ENCODE peak calls at places on chromosomes 11 and 22, in four cellular contexts. One of them, this sample, is unnamed.

GRCh38 chr11:45025716-45026492 is 75.2 kb upstream of the TP53I11 start:
- DNase-seq in progenitor cell of endocrine pancreas: no peak
- DNase-seq in A549: no peak
- DNase-seq in body of pancreas: no peak
- DNase-seq in this sample: no peak

GRCh38 chr11:69035150-69035958 is 13.4 kb upstream of the TPCN2 start:
- DNase-seq in progenitor cell of endocrine pancreas: no peak
- DNase-seq in A549: no peak
- DNase-seq in body of pancreas: no peak
- DNase-seq in this sample: no peak

GRCh38 chr11:108915666-108916065 is 250.8 kb downstream of the DDX10 start:
- DNase-seq in A549: no peak
- DNase-seq in body of pancreas: no peak
- DNase-seq in progenitor cell of endocrine pancreas: no peak
- DNase-seq in this sample: no peak

GRCh38 chr11:8608646-8609045 is 14.6 kb upstream of the STK33 start:
- DNase-seq in A549: no peak
- DNase-seq in body of pancreas: no peak
- DNase-seq in progenitor cell of endocrine pancreas: no peak
- DNase-seq in this sample: no peak

GRCh38 chr11:16098827-16099226 is 257.5 kb downstream of the SOX6 start:
- DNase-seq in body of pancreas: no peak
- DNase-seq in progenitor cell of endocrine pancreas: no peak
- DNase-seq in A549: no peak
- DNase-seq in this sample: no peak

GRCh38 chr11:94785509-94785908 is 17.4 kb downstream of the AMOTL1 start:
- DNase-seq in A549: no peak
- DNase-seq in body of pancreas: no peak
- DNase-seq in progenitor cell of endocrine pancreas: no peak
- DNase-seq in this sample: no peak

GRCh38 chr11:112689851-112690250 is 271.4 kb upstream of the NCAM1 start:
- DNase-seq in body of pancreas: no peak
- DNase-seq in A549: no peak
- DNase-seq in progenitor cell of endocrine pancreas: no peak
- DNase-seq in this sample: no peak

GRCh38 chr11:45844822-45845573 is 2.3 kb upstream of the CRY2 start:
- DNase-seq in A549: no peak
- DNase-seq in progenitor cell of endocrine pancreas: no peak
- DNase-seq in body of pancreas: no peak
- DNase-seq in this sample: no peak

GRCh38 chr22:27435839-27436581 is 365.5 kb downstream of the MN1 start:
- DNase-seq in progenitor cell of endocrine pancreas: no peak
- DNase-seq in body of pancreas: no peak
- DNase-seq in A549: no peak
- DNase-seq in this sample: no peak

GRCh38 chr11:63919267-63920125 is 2.5 kb upstream of the RCOR2 start:
- DNase-seq in A549: no peak
- DNase-seq in progenitor cell of endocrine pancreas: no peak
- DNase-seq in body of pancreas: no peak
- DNase-seq in this sample: no peak

GRCh38 chr11:67374571-67375276 is 1.3 kb upstream of the CLCF1 start:
- DNase-seq in A549: peak; percentile 92
- DNase-seq in body of pancreas: no peak
- DNase-seq in progenitor cell of endocrine pancreas: no peak
- DNase-seq in this sample: no peak

GRCh38 chr11:19164230-19164855 is 37.4 kb downstream of the CSRP3 start:
- DNase-seq in progenitor cell of endocrine pancreas: no peak
- DNase-seq in body of pancreas: no peak
- DNase-seq in A549: no peak
- DNase-seq in this sample: no peak

GRCh38 chr11:78150346-78150745 is 10.9 kb upstream of the ALG8 start:
- DNase-seq in body of pancreas: no peak
- DNase-seq in A549: no peak
- DNase-seq in progenitor cell of endocrine pancreas: no peak
- DNase-seq in this sample: no peak

GRCh38 chr11:124075841-124076571 is 34.9 kb upstream of the OR10G7 start:
- DNase-seq in A549: peak; percentile 3
- DNase-seq in progenitor cell of endocrine pancreas: no peak
- DNase-seq in body of pancreas: no peak
- DNase-seq in this sample: no peak

GRCh38 chr11:35619030-35619753 is 932 bp downstream of the FJX1 start:
- DNase-seq in progenitor cell of endocrine pancreas: peak; percentile 43
- DNase-seq in A549: peak; percentile 77
- DNase-seq in body of pancreas: peak; percentile 42
- DNase-seq in this sample: peak; percentile 76

GRCh38 chr11:94020777-94021615 is at the start of gene HEPHL1:
- DNase-seq in body of pancreas: no peak
- DNase-seq in progenitor cell of endocrine pancreas: no peak
- DNase-seq in A549: no peak
- DNase-seq in this sample: no peak

GRCh38 chr11:97454988-97455387 is 1065.2 kb downstream of the JRKL start:
- DNase-seq in A549: no peak
- DNase-seq in body of pancreas: no peak
- DNase-seq in progenitor cell of endocrine pancreas: no peak
- DNase-seq in this sample: no peak

GRCh38 chr11:15248749-15249148 is 134.0 kb downstream of the INSC start:
- DNase-seq in progenitor cell of endocrine pancreas: no peak
- DNase-seq in A549: no peak
- DNase-seq in body of pancreas: no peak
- DNase-seq in this sample: no peak

GRCh38 chr11:131095501-131096185 is 179.4 kb upstream of the SNX19 start:
- DNase-seq in progenitor cell of endocrine pancreas: no peak
- DNase-seq in body of pancreas: no peak
- DNase-seq in A549: no peak
- DNase-seq in this sample: no peak

GRCh38 chr11:123690490-123690889 is 36.1 kb upstream of the SCN3B start:
- DNase-seq in progenitor cell of endocrine pancreas: no peak
- DNase-seq in A549: peak; percentile 13
- DNase-seq in body of pancreas: no peak
- DNase-seq in this sample: no peak

GRCh38 chr11:18168372-18168771 is 4.3 kb upstream of the MRGPRX4 start:
- DNase-seq in body of pancreas: no peak
- DNase-seq in A549: no peak
- DNase-seq in progenitor cell of endocrine pancreas: no peak
- DNase-seq in this sample: no peak

GRCh38 chr22:38733329-38734202 is 22.2 kb downstream of the SUN2 start:
- DNase-seq in A549: peak; percentile 29
- DNase-seq in progenitor cell of endocrine pancreas: peak; percentile 37
- DNase-seq in body of pancreas: peak; percentile 71
- DNase-seq in this sample: no peak

GRCh38 chr11:14242198-14242597 is 116.8 kb downstream of the RRAS2 start:
- DNase-seq in progenitor cell of endocrine pancreas: no peak
- DNase-seq in body of pancreas: no peak
- DNase-seq in A549: no peak
- DNase-seq in this sample: no peak

GRCh38 chr22:46774456-46775363 is 12.3 kb downstream of the TBC1D22A start:
- DNase-seq in progenitor cell of endocrine pancreas: no peak
- DNase-seq in A549: no peak
- DNase-seq in body of pancreas: no peak
- DNase-seq in this sample: no peak

GRCh38 chr11:119928047-119928446 is 199.0 kb upstream of the NECTIN1 start:
- DNase-seq in progenitor cell of endocrine pancreas: no peak
- DNase-seq in body of pancreas: no peak
- DNase-seq in A549: no peak
- DNase-seq in this sample: no peak

GRCh38 chr11:33869511-33870422 is 22.1 kb downstream of the LMO2 start:
- DNase-seq in A549: peak; percentile 14
- DNase-seq in progenitor cell of endocrine pancreas: peak; percentile 28
- DNase-seq in body of pancreas: peak; percentile 22
- DNase-seq in this sample: no peak

GRCh38 chr22:50269573-50270301 is 443 bp downstream of the MAPK11 start:
- DNase-seq in body of pancreas: no peak
- DNase-seq in A549: no peak
- DNase-seq in progenitor cell of endocrine pancreas: no peak
- DNase-seq in this sample: no peak

GRCh38 chr11:58898106-58898505 is 41.2 kb upstream of the GLYATL1 start:
- DNase-seq in progenitor cell of endocrine pancreas: no peak
- DNase-seq in A549: no peak
- DNase-seq in body of pancreas: no peak
- DNase-seq in this sample: no peak

GRCh38 chr22:21915624-21916308 is 36.9 kb downstream of the PPM1F start:
- DNase-seq in progenitor cell of endocrine pancreas: no peak
- DNase-seq in A549: no peak
- DNase-seq in body of pancreas: no peak
- DNase-seq in this sample: no peak

GRCh38 chr11:69524291-69524882 is 42.9 kb downstream of the LINC01488 start:
- DNase-seq in progenitor cell of endocrine pancreas: no peak
- DNase-seq in body of pancreas: no peak
- DNase-seq in A549: no peak
- DNase-seq in this sample: no peak

GRCh38 chr11:127074151-127074761 is 73.7 kb upstream of the KIRREL3 start:
- DNase-seq in progenitor cell of endocrine pancreas: no peak
- DNase-seq in body of pancreas: peak; percentile 16
- DNase-seq in A549: peak; percentile 77
- DNase-seq in this sample: no peak

GRCh38 chr11:86484795-86485166 is 110.1 kb downstream of the CCDC81 start:
- DNase-seq in body of pancreas: no peak
- DNase-seq in A549: no peak
- DNase-seq in progenitor cell of endocrine pancreas: no peak
- DNase-seq in this sample: no peak

GRCh38 chr11:16007514-16007913 is 348.8 kb downstream of the SOX6 start:
- DNase-seq in A549: no peak
- DNase-seq in progenitor cell of endocrine pancreas: no peak
- DNase-seq in body of pancreas: no peak
- DNase-seq in this sample: no peak

GRCh38 chr11:126060651-126061220 is 1.9 kb downstream of the CDON start:
- DNase-seq in A549: peak; percentile 22
- DNase-seq in progenitor cell of endocrine pancreas: no peak
- DNase-seq in body of pancreas: no peak
- DNase-seq in this sample: no peak

GRCh38 chr22:45554040-45554406 is 51.3 kb downstream of the FBLN1 start:
- DNase-seq in progenitor cell of endocrine pancreas: no peak
- DNase-seq in body of pancreas: no peak
- DNase-seq in A549: no peak
- DNase-seq in this sample: no peak
- TF ChIP-seq CTCF in progenitor cell of endocrine pancreas: no peak
- TF ChIP-seq CTCF in body of pancreas: peak; percentile 2
- TF ChIP-seq CTCF in A549: peak; percentile 30
- TF ChIP-seq CTCF in this sample: peak; percentile 40

GRCh38 chr22:31160328-31160978 is 471 bp downstream of the RNF185 start:
- DNase-seq in A549: no peak
- DNase-seq in body of pancreas: no peak
- DNase-seq in progenitor cell of endocrine pancreas: no peak
- DNase-seq in this sample: no peak

GRCh38 chr22:31161386-31161785 is 1.4 kb downstream of the RNF185 start:
- DNase-seq in body of pancreas: no peak
- DNase-seq in progenitor cell of endocrine pancreas: no peak
- DNase-seq in A549: no peak
- DNase-seq in this sample: no peak

DNA sequence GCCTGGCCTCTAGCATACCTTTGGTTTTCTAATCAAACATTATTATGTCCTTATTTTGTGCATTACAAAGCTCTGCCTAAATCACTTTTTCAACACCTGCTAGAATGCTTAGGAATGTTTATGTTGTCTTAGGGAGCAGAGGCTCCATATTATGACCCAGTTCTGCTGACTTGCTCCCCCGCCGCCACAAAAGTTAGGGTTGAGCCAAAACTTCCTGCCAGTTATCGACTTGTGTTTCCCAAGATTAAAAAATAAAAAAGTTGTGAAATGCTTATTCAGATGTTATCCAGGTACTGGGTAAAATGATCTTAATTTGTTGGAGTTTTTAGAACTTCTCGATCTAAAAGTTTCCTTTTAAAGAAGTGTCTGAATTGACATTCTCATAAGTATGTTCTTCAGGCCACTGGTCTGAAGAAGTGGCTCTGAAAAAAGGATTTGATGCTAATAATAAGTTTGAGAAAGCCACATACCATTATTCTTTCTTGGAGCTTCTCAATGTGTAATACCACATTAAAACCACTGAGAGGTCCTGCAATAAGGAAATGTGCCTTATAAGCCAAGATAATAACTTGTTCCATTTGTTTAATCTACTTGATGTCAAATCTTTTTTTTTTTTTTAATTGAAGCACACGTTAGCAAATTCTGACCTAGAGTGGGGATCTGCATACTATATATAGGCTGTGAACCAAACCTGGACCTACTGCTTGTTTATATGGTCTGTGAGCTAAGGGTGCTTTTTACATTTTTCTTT is 2.2 kb downstream of the RNF185 start:
- DNase-seq in A549: no peak
- DNase-seq in progenitor cell of endocrine pancreas: no peak
- DNase-seq in body of pancreas: peak; percentile 29
- DNase-seq in this sample: no peak
- TF ChIP-seq CTCF in A549: no peak
- TF ChIP-seq CTCF in progenitor cell of endocrine pancreas: no peak
- TF ChIP-seq CTCF in body of pancreas: peak; percentile 25
- TF ChIP-seq CTCF in this sample: no peak

DNA sequence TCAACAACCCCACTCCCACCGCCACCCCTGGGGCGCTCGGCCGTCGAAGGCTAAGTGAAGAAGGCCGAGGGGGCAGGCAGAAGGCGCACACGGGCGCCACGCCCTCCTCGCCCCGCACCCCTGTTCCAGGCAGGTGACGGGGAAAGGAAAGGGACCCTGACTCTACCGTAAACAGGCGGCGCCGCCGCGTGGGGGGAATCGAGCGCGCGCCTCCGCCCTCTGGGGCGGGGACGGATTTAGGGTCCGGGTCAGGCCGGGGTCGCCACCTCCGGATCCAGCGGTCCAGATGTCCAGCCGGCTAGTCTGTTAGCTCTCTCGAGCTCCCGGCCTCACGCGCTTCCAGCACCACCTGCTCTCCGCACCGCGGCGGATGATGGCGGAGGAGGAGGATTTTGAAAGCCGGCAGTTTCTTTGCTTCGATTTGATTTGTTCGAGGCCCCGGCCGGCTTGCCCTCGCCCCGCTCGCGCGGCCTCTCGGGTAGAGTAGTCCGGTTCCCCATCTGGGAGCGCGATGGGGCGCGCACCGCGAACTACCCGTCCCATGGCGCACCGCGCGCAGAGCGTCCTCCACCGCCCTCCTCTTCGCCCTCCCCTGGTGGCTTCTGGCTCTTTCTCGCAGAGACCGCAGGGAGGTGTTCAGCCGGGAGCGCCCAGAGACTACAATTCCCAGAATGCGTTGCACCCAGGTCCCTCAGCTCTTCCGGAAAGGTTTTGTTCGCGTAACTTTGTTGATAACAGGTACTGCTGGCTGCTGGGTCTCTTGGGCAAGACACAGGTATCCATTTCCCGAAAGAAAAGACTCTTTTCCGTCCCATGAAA is at the start of gene RANGAP1:
- DNase-seq in A549: peak; percentile 96
- DNase-seq in progenitor cell of endocrine pancreas: peak; percentile 97
- DNase-seq in body of pancreas: peak; percentile 98
- DNase-seq in this sample: peak; percentile 99
- TF ChIP-seq CTCF in A549: no peak
- TF ChIP-seq CTCF in progenitor cell of endocrine pancreas: peak; percentile 25
- TF ChIP-seq CTCF in body of pancreas: peak; percentile 42
- TF ChIP-seq CTCF in this sample: peak; percentile 35

GRCh38 chr11:117479372-117479771 is 151.7 kb downstream of the CEP164 start:
- DNase-seq in body of pancreas: no peak
- DNase-seq in progenitor cell of endocrine pancreas: no peak
- DNase-seq in A549: no peak
- DNase-seq in this sample: no peak
- TF ChIP-seq CTCF in body of pancreas: peak; percentile 34
- TF ChIP-seq CTCF in progenitor cell of endocrine pancreas: peak; percentile 28
- TF ChIP-seq CTCF in A549: no peak
- TF ChIP-seq CTCF in this sample: peak; percentile 29

This sample was measured in type B pancreatic cell.